ENCODE peak calls at places on chromosomes 13 and 19, in ten cellular contexts. U is HFF-Myc, K is endothelial cell, M is IMR-90, Y is heart right ventricle, B is MCF 10A, E is ovary, S is Peyer's patch, P is uterus, O is H9. X is an unnamed sample.

GRCh38 chr19:41310031-41310831 is at the start of gene CCDC97:
- DNase-seq in U (peak; percentile 63), K (peak; percentile 85), M (peak; percentile 85), Y (peak; percentile 88), B (peak; percentile 86), E (peak; percentile 87), S (peak; percentile 92), P (peak; percentile 85), O (peak; percentile 89), X (peak; percentile 76)

GRCh38 chr13:46622013-46622917 is 69.3 kb downstream of the LRCH1 start:
- DNase-seq in U (no peak), K (no peak), M (no peak), Y (no peak), B (no peak), E (no peak), S (no peak), P (no peak), O (no peak), X (no peak)

GRCh38 chr19:42081584-42082258 is 5.8 kb downstream of the ZNF574 start:
- DNase-seq in U (no peak), K (no peak), M (peak; percentile 65), Y (no peak), B (peak; percentile 39), E (no peak), S (no peak), P (no peak), O (no peak), X (peak; percentile 61)

GRCh38 chr13:51717786-51718398 is 86.1 kb downstream of the DHRS12 start:
- DNase-seq in U (no peak), K (no peak), M (peak; percentile 22), Y (no peak), B (no peak), E (no peak), S (no peak), P (no peak), O (no peak), X (peak; percentile 5)

GRCh38 chr13:27962128-27962841 is 6.8 kb downstream of the CDX2 start:
- DNase-seq in U (no peak), K (peak; percentile 21), M (no peak), Y (no peak), B (no peak), E (no peak), S (peak; percentile 66), P (no peak), O (peak; percentile 60), X (no peak)

GRCh38 chr19:13002970-13003540 is 7.8 kb downstream of the NFIX start:
- DNase-seq in U (no peak), K (no peak), M (no peak), Y (no peak), B (no peak), E (no peak), S (no peak), P (no peak), O (no peak), X (no peak)

GRCh38 chr13:24680921-24681585 is 845 bp downstream of the ATP12A start:
- DNase-seq in U (no peak), K (no peak), M (no peak), Y (no peak), B (no peak), E (no peak), S (no peak), P (no peak), O (no peak), X (no peak)

GRCh38 chr19:46441775-46442332 is 13.1 kb upstream of the PNMA8C start:
- DNase-seq in U (no peak), K (no peak), M (no peak), Y (no peak), B (no peak), E (no peak), S (no peak), P (no peak), O (no peak), X (no peak)

GRCh38 chr13:102769679-102770078 is 3.9 kb downstream of the TEX30 start:
- DNase-seq in U (no peak), K (no peak), M (peak; percentile 14), Y (no peak), B (peak; percentile 35), E (no peak), S (no peak), P (no peak), O (no peak), X (no peak)

GRCh38 chr19:47379398-47379938 is 30.4 kb downstream of the DHX34 start:
- DNase-seq in U (no peak), K (no peak), M (no peak), Y (no peak), B (no peak), E (no peak), S (no peak), P (no peak), O (no peak), X (no peak)

GRCh38 chr13:33639158-33639557 is 178.8 kb upstream of the RFC3 start:
- DNase-seq in U (no peak), K (no peak), M (peak; percentile 44), Y (no peak), B (peak; percentile 59), E (peak; percentile 76), S (no peak), P (peak; percentile 73), O (no peak), X (peak; percentile 64)

GRCh38 chr19:52351512-52351911 is 15.5 kb downstream of the ZNF610 start:
- DNase-seq in U (no peak), K (peak; percentile 4), M (no peak), Y (no peak), B (no peak), E (no peak), S (no peak), P (no peak), O (peak; percentile 85), X (no peak)
- TF ChIP-seq CTCF in U (no peak), K (no peak), M (no peak), Y (no peak), B (no peak), E (no peak), S (no peak), P (no peak), O (peak; percentile 71), X (no peak)

GRCh38 chr13:113122571-113123225 is at the start of gene F10:
- DNase-seq in U (no peak), K (no peak), M (peak; percentile 75), Y (peak; percentile 47), B (no peak), E (peak; percentile 79), S (peak; percentile 89), P (peak; percentile 62), O (peak; percentile 88), X (peak; percentile 89)

GRCh38 chr13:113124211-113125025 is 1.8 kb downstream of the F10 start:
- DNase-seq in U (no peak), K (no peak), M (no peak), Y (no peak), B (no peak), E (peak; percentile 16), S (peak; percentile 39), P (no peak), O (no peak), X (no peak)

GRCh38 chr13:113121183-113121927 is 1.2 kb upstream of the F10 start:
- DNase-seq in U (no peak), K (no peak), M (no peak), Y (no peak), B (no peak), E (peak; percentile 13), S (no peak), P (no peak), O (no peak), X (no peak)

GRCh38 chr13:113121928-113122420 is 625 bp upstream of the F10 start:
- DNase-seq in U (no peak), K (no peak), M (no peak), Y (no peak), B (no peak), E (peak; percentile 25), S (no peak), P (no peak), O (peak; percentile 27), X (no peak)

DNA sequence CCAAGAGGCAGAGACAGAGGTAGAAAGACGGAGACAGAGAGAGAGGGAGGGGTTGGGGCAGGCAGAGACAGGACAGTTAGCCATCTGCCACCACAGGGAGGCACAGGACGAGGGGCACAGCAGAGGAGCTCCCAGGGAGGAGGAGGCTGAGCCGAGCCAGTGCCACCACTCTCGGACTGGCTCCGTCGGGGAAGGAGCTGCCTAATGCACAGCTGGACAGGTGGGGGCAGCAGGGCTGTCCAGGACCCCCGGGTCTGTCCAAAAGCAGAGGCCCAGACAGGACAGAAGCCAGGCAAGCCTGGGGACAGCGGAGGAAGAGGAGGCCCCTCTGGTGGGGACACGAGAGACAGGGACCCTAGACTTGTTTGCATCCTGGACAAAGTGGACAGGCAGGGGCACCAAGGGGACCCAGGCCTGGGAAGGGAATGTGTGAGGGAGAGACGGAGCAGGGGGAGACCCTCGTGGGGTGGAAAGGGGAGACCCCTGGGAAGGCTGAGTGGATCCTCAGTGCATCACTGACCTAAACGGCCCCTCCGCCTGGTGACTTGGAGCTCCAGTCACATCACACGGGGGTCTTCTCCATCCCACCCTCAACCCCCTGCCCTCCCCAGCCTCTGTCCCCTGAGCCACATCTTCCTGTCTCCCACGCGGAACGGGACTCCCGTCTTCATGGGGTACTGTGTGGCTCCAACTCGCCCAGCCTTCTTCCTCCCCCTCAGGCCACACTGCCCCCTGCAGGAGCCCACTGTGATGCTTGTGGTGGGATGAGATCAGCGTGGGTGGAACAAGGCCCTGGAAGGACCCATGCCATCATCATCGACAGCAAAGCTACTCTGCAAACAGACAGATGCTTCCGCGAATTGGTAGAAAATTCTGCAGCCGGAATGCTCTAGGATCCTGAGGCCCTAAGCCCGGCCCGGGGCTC is 889 bp downstream of the F10 start:
- DNase-seq in U (no peak), K (peak; percentile 38), M (no peak), Y (no peak), B (no peak), E (peak; percentile 16), S (peak; percentile 42), P (no peak), O (peak; percentile 41), X (no peak)
- TF ChIP-seq CTCF in U (peak; percentile 38), K (no peak), M (peak; percentile 24), Y (no peak), B (no peak), E (no peak), S (no peak), P (no peak), O (peak; percentile 53), X (peak; percentile 56)

GRCh38 chr19:49357186-49357585 is 5.0 kb downstream of the TEAD2 start:
- DNase-seq in U (no peak), K (no peak), M (no peak), Y (no peak), B (no peak), E (no peak), S (no peak), P (no peak), O (no peak), X (no peak)
- TF ChIP-seq CTCF in U (no peak), K (no peak), M (no peak), Y (no peak), B (no peak), E (no peak), S (no peak), P (no peak), O (no peak), X (no peak)

GRCh38 chr19:19515764-19516519 is at the start of gene NDUFA13:
- DNase-seq in U (peak; percentile 87), K (peak; percentile 92), M (peak; percentile 90), Y (peak; percentile 94), B (peak; percentile 95), E (peak; percentile 95), S (peak; percentile 96), P (peak; percentile 91), O (peak; percentile 95), X (peak; percentile 87)
- TF ChIP-seq CTCF in U (no peak), K (no peak), M (no peak), Y (no peak), B (no peak), E (peak; percentile 12), S (peak; percentile 3), P (no peak), O (no peak), X (no peak)